ENCODE peak calls at places on chromosomes 11 and 22, in four cellular contexts. I, D, L and Z are unnamed samples.

GRCh38 chr22:48504519-48505140 is 1323.0 kb downstream of the BRD1 start:
- DNase-seq in L (no peak), D (no peak), I (no peak), Z (no peak)

GRCh38 chr11:108826136-108826535 is 161.3 kb downstream of the DDX10 start:
- DNase-seq in D (no peak), L (no peak), I (no peak), Z (no peak)

GRCh38 chr11:76672431-76673163 is 2.0 kb upstream of the LRRC32 start:
- DNase-seq in L (no peak), D (peak), I (no peak), Z (no peak)

GRCh38 chr11:81368192-81368591 is 1365.5 kb downstream of the FAM181B start:
- DNase-seq in L (no peak), D (no peak), I (no peak), Z (no peak)

GRCh38 chr11:25910090-25910489 is 421.8 kb upstream of the ANO3 start:
- DNase-seq in I (no peak), D (no peak), L (no peak), Z (peak)

GRCh38 chr22:19103881-19104821 is 18.1 kb downstream of the DGCR2 start:
- DNase-seq in I (peak), D (no peak), L (no peak), Z (no peak)

GRCh38 chr11:120594746-120595145 is 83.2 kb downstream of the GRIK4 start:
- DNase-seq in L (no peak), I (no peak), D (no peak), Z (no peak)

GRCh38 chr11:86014221-86014620 is 54.7 kb downstream of the PICALM start:
- DNase-seq in I (no peak), L (no peak), D (no peak), Z (no peak)

GRCh38 chr11:94823127-94823732 is 55.1 kb downstream of the AMOTL1 start:
- DNase-seq in D (no peak), L (no peak), I (no peak), Z (no peak)

GRCh38 chr11:44755553-44756505 is 29.1 kb downstream of the TSPAN18 start:
- DNase-seq in D (no peak), I (no peak), L (no peak), Z (no peak)

GRCh38 chr11:63719987-63720386 is 38.7 kb downstream of the RTN3 start:
- DNase-seq in I (peak), D (no peak), L (no peak), Z (peak)

GRCh38 chr22:48240165-48240934 is 1477.9 kb downstream of the TBC1D22A start:
- DNase-seq in D (no peak), I (no peak), L (peak), Z (no peak)

GRCh38 chr11:17405232-17406005 is 17.0 kb upstream of the KCNJ11 start:
- DNase-seq in I (no peak), L (peak), D (no peak), Z (no peak)

GRCh38 chr11:122642472-122642922 is 13.0 kb upstream of the UBASH3B start:
- DNase-seq in D (peak), I (no peak), L (no peak), Z (no peak)

GRCh38 chr11:61460474-61460881 is 30.6 kb downstream of the SDHAF2 start:
- DNase-seq in L (no peak), D (no peak), I (no peak), Z (no peak)

GRCh38 chr11:21514298-21514697 is 678.6 kb upstream of the ANO5 start:
- DNase-seq in I (no peak), D (no peak), L (peak), Z (no peak)

GRCh38 chr11:63443714-63444113 is 47.3 kb downstream of the PLAAT5 start:
- DNase-seq in L (no peak), D (no peak), I (no peak), Z (no peak)

GRCh38 chr11:13928566-13929251 is 33.8 kb upstream of the SPON1 start:
- DNase-seq in D (peak), L (no peak), I (no peak), Z (peak)

GRCh38 chr11:67545280-67545679 is 22.0 kb upstream of the CABP2 start:
- DNase-seq in D (no peak), L (peak), I (no peak), Z (no peak)

GRCh38 chr22:33049125-33049729 is 9.0 kb downstream of the SYN3 start:
- DNase-seq in L (peak), I (peak), D (peak), Z (peak)

GRCh38 chr11:37748641-37749040 is 1150.6 kb upstream of the RAG2 start:
- DNase-seq in L (no peak), D (no peak), I (no peak), Z (no peak)

GRCh38 chr22:20440637-20441591 is 3.3 kb upstream of the SCARF2 start:
- DNase-seq in I (no peak), D (no peak), L (no peak), Z (no peak)

GRCh38 chr11:107665016-107665415 is 46.8 kb downstream of the SLN start:
- DNase-seq in D (no peak), L (no peak), I (no peak), Z (peak)

GRCh38 chr22:47716890-47717615 is 954.6 kb downstream of the TBC1D22A start:
- DNase-seq in I (no peak), L (no peak), D (no peak), Z (no peak)

GRCh38 chr11:107908211-107908610 is 20.0 kb upstream of the RAB39A start:
- DNase-seq in L (no peak), I (no peak), D (no peak), Z (no peak)

GRCh38 chr11:126366064-126366822 is 10.8 kb downstream of the ST3GAL4 start:
- DNase-seq in D (no peak), L (no peak), I (no peak), Z (no peak)

GRCh38 chr22:23767673-23768548 is at the start of gene CHCHD10:
- DNase-seq in L (peak), D (no peak), I (no peak), Z (no peak)

GRCh38 chr22:27919943-27920755 is 1.1 kb upstream of the PITPNB start:
- DNase-seq in L (peak), I (no peak), D (no peak), Z (peak)

GRCh38 chr11:111395081-111395480 is 16.0 kb upstream of the POU2AF1 start:
- DNase-seq in I (no peak), L (no peak), D (no peak), Z (no peak)

GRCh38 chr11:41003339-41003992 is 456.0 kb downstream of the LRRC4C start:
- DNase-seq in I (no peak), L (no peak), D (no peak), Z (no peak)

GRCh38 chr11:104028476-104028875 is 8.0 kb upstream of the DDI1 start:
- DNase-seq in D (no peak), L (no peak), I (no peak), Z (no peak)

GRCh38 chr11:114172871-114173444 is 113.4 kb downstream of the ZBTB16 start:
- DNase-seq in L (no peak), I (no peak), D (no peak), Z (no peak)

GRCh38 chr11:12469451-12469850 is 92.1 kb downstream of the PARVA start:
- DNase-seq in I (no peak), D (no peak), L (no peak), Z (no peak)

GRCh38 chr11:111762981-111763643 is 3.1 kb downstream of the PPP2R1B start:
- DNase-seq in I (no peak), L (peak), D (no peak), Z (no peak)

GRCh38 chr11:16395601-16396000 is 39.3 kb upstream of the SOX6 start:
- DNase-seq in D (no peak), L (no peak), I (no peak), Z (no peak)

GRCh38 chr11:21646351-21646750 is 546.5 kb upstream of the ANO5 start:
- DNase-seq in I (no peak), D (no peak), L (no peak), Z (no peak)

GRCh38 chr11:72605958-72606357 is 68.3 kb downstream of the PDE2A start:
- DNase-seq in I (no peak), D (no peak), L (no peak), Z (no peak)

GRCh38 chr22:38935616-38936015 is 21.8 kb upstream of the APOBEC3A start:
- DNase-seq in D (no peak), I (no peak), L (no peak), Z (no peak)

GRCh38 chr11:975824-976223 is 50.2 kb downstream of the AP2A2 start:
- DNase-seq in I (peak), L (peak), D (no peak), Z (no peak)

GRCh38 chr11:118610220-118610772 is 2.9 kb downstream of the PHLDB1 start:
- DNase-seq in D (no peak), L (peak), I (no peak), Z (no peak)
- H3K4me3 ChIP-seq in D (peak), L (peak), I (peak), Z (no peak)

GRCh38 chr11:2838091-2838490 is 47.5 kb downstream of the CDKN1C start:
- DNase-seq in L (no peak), D (no peak), I (no peak), Z (no peak)

GRCh38 chr11:2835768-2836150 is 49.8 kb downstream of the CDKN1C start:
- DNase-seq in I (no peak), D (no peak), L (no peak), Z (no peak)

GRCh38 chr11:2837651-2838050 is 47.9 kb downstream of the CDKN1C start:
- DNase-seq in L (no peak), I (no peak), D (no peak), Z (no peak)

GRCh38 chr11:2836335-2837095 is 49.1 kb downstream of the CDKN1C start:
- DNase-seq in I (no peak), D (no peak), L (no peak), Z (no peak)

DNA sequence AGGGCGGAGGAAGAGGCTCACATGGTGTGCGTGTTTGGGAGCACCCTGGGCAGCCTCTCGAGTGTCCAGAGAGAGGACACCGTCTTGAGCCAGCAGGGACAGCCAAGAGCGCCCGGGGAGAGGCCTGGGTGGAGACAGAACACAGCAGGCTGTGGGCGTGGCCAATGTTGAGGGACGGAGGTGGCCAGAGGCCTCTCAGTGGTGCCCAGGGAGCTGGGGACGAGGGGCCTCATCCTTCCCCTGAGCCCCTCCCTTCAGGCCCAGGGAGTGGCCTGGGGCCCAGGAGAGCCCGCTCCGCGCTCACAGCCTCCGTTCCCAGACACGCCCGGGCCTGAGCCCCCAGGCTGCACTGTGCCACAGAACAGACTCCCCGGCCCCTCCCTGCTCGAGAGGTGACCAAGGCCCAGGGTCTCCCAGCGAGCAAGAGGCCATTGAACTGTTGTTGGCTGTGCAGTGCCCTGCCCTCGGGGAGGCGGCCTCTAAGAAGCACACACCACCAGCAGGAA is 48.4 kb downstream of the CDKN1C start:
- DNase-seq in I (no peak), L (peak), D (no peak), Z (no peak)
- TF ChIP-seq CTCF in I (peak), L (peak), D (peak), Z (peak)

GRCh38 chr22:46064966-46065666 is 85.2 kb upstream of the PPARA start:
- DNase-seq in L (no peak), I (no peak), D (no peak), Z (no peak)

GRCh38 chr22:46068176-46068907 is 82.0 kb upstream of the PPARA start:
- DNase-seq in L (no peak), D (no peak), I (no peak), Z (no peak)

GRCh38 chr22:46065733-46066454 is 84.4 kb upstream of the PPARA start:
- DNase-seq in L (no peak), D (no peak), I (no peak), Z (no peak)

GRCh38 chr22:46067159-46068111 is 82.9 kb upstream of the PPARA start:
- DNase-seq in D (no peak), L (no peak), I (no peak), Z (no peak)

DNA sequence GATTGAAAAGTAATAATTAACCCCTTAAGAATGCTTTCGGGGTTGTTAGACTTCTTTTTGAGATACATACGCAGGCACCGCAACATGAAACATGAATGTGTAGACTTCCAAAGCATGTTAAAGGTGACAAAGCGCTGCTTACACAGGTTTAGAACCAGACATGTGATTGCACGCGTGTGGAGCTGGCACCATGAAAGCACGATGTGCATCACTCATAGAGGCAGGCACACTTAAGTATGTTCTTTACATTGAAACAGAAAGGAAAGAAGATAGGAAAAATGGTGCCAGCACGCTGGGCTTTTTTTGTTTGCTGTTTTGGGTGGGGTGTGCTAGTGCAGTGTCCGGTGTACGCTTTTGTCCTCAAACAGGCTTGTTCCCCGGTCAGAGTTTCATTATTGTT is 83.6 kb upstream of the PPARA start:
- DNase-seq in D (no peak), I (no peak), L (no peak), Z (no peak)
- H3K4me3 ChIP-seq in D (no peak), I (no peak), L (no peak), Z (no peak)

DNA sequence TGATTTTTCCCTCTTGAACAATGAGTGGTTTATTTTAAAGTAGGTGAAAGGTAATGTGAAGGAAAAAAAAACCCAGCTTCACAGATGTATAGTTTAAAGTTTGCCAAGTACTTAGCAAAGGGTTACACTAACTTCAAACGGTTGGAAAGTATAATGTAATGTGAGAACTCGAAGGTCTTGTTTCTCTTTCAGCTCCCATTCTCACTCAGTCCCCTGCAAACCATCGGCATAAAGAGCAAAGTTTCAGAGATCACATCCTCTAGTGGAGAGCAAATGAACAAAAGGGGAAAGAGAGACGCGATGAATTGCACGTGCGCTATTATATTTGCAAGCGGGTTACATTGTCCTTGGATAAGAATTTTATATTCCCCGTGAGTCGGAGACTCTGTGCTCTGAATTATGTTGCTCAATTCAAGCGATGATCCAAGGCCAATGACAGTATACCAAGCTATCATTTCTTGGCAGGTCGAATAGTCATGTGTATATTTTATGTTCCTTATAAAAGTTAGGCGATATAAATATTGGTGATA is 37.6 kb upstream of the BIRC3 start:
- DNase-seq in I (peak), L (no peak), D (no peak), Z (no peak)
- TF ChIP-seq CTCF in I (peak), L (no peak), D (peak), Z (peak)

GRCh38 chr22:49852898-49853894 is at the start of gene ZBED4:
- DNase-seq in D (peak), I (peak), L (peak), Z (peak)

GRCh38 chr22:49856343-49856742 is 2.7 kb downstream of the ZBED4 start:
- DNase-seq in D (no peak), L (no peak), I (no peak), Z (no peak)

GRCh38 chr22:49853981-49854791 is 542 bp downstream of the ZBED4 start:
- DNase-seq in D (no peak), L (peak), I (no peak), Z (no peak)

GRCh38 chr22:49856766-49857618 is 3.3 kb downstream of the ZBED4 start:
- DNase-seq in D (no peak), L (no peak), I (no peak), Z (no peak)

DNA sequence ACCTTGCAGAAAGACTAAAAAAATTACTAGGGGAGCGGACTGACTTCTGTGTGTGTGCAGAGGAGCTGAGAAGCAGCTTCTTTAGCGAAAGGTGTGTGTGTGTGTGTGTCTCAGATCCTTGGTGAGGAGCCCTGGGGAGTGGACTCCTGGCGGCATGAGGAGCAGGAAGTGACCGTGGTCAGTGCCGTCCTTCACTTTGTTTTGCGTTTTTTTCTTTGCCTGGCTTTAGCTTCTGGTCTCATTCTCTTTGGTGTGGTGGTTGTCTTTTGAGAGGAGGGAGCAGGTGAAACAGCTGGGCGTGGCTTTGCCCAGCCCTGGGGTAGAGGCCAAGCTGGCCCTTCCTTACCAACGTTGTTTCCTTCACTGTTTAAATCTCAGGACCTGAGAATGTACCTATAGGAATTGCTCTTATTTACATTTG is 1.9 kb downstream of the ZBED4 start:
- DNase-seq in L (no peak), D (no peak), I (no peak), Z (no peak)
- H3K4me3 ChIP-seq in L (peak), D (peak), I (peak), Z (peak)

GRCh38 chr11:19430346-19431058 is 189.8 kb upstream of the E2F8 start:
- DNase-seq in D (no peak), L (no peak), I (no peak), Z (no peak)

GRCh38 chr11:19429108-19429760 is 188.5 kb upstream of the E2F8 start:
- DNase-seq in I (no peak), D (no peak), L (no peak), Z (no peak)

GRCh38 chr11:19426719-19427066 is 185.9 kb upstream of the E2F8 start:
- DNase-seq in D (no peak), L (no peak), I (no peak), Z (no peak)

GRCh38 chr11:19426022-19426718 is 185.4 kb upstream of the E2F8 start:
- DNase-seq in I (no peak), D (no peak), L (no peak), Z (no peak)

GRCh38 chr11:19428206-19429001 is 187.7 kb upstream of the E2F8 start:
- DNase-seq in L (peak), I (no peak), D (no peak), Z (no peak)
- TF ChIP-seq CTCF in L (peak), I (no peak), D (no peak), Z (no peak)

GRCh38 chr11:29527391-29527936 is 489.4 kb downstream of the KCNA4 start:
- DNase-seq in I (peak), L (peak), D (peak), Z (peak)
- H3K4me3 ChIP-seq in I (no peak), L (no peak), D (no peak), Z (no peak)